ENCODE peak calls at places on chromosomes 2 and 18, in eight cellular contexts. One of them, this sample, is unnamed.

GRCh38 chr2:55133467-55134315 is 83.4 kb upstream of the RTN4 start:
- DNase-seq in endodermal cell: peak
- DNase-seq in epithelial cell of esophagus: peak
- DNase-seq in heart right ventricle: peak
- DNase-seq in right lobe of liver: peak
- DNase-seq in upper lobe of right lung: no peak
- DNase-seq in GM13976: peak
- DNase-seq in GM06990: peak
- DNase-seq in this sample: no peak

GRCh38 chr2:105215586-105216192 is 25.9 kb upstream of the GPR45 start:
- DNase-seq in upper lobe of right lung: no peak
- DNase-seq in GM06990: no peak
- DNase-seq in endodermal cell: peak
- DNase-seq in heart right ventricle: no peak
- DNase-seq in GM13976: no peak
- DNase-seq in epithelial cell of esophagus: no peak
- DNase-seq in right lobe of liver: no peak
- DNase-seq in this sample: no peak

GRCh38 chr2:224405412-224405811 is 3.5 kb upstream of the FAM124B start:
- DNase-seq in GM06990: no peak
- DNase-seq in epithelial cell of esophagus: no peak
- DNase-seq in right lobe of liver: no peak
- DNase-seq in upper lobe of right lung: no peak
- DNase-seq in heart right ventricle: no peak
- DNase-seq in endodermal cell: no peak
- DNase-seq in GM13976: no peak
- DNase-seq in this sample: no peak

GRCh38 chr2:112818094-112818902 is 18.3 kb downstream of the IL1B start:
- DNase-seq in upper lobe of right lung: no peak
- DNase-seq in heart right ventricle: peak
- DNase-seq in GM06990: no peak
- DNase-seq in epithelial cell of esophagus: no peak
- DNase-seq in endodermal cell: peak
- DNase-seq in GM13976: no peak
- DNase-seq in right lobe of liver: peak
- DNase-seq in this sample: no peak

GRCh38 chr18:10953672-10954071 is 195.7 kb downstream of the PIEZO2 start:
- DNase-seq in right lobe of liver: no peak
- DNase-seq in upper lobe of right lung: no peak
- DNase-seq in epithelial cell of esophagus: no peak
- DNase-seq in GM06990: peak
- DNase-seq in heart right ventricle: no peak
- DNase-seq in endodermal cell: no peak
- DNase-seq in GM13976: no peak
- DNase-seq in this sample: no peak

GRCh38 chr2:241701405-241702154 is at the start of gene ING5:
- DNase-seq in upper lobe of right lung: peak
- DNase-seq in GM06990: peak
- DNase-seq in endodermal cell: peak
- DNase-seq in epithelial cell of esophagus: peak
- DNase-seq in GM13976: peak
- DNase-seq in right lobe of liver: peak
- DNase-seq in heart right ventricle: peak
- DNase-seq in this sample: peak

GRCh38 chr18:8341481-8342230 is 267.6 kb upstream of the RAB12 start:
- DNase-seq in upper lobe of right lung: no peak
- DNase-seq in epithelial cell of esophagus: no peak
- DNase-seq in heart right ventricle: no peak
- DNase-seq in GM13976: no peak
- DNase-seq in GM06990: no peak
- DNase-seq in endodermal cell: no peak
- DNase-seq in right lobe of liver: peak
- DNase-seq in this sample: peak

GRCh38 chr2:190328748-190329147 is 9.1 kb upstream of the HIBCH start:
- DNase-seq in epithelial cell of esophagus: peak
- DNase-seq in GM06990: no peak
- DNase-seq in GM13976: no peak
- DNase-seq in heart right ventricle: no peak
- DNase-seq in right lobe of liver: no peak
- DNase-seq in endodermal cell: no peak
- DNase-seq in upper lobe of right lung: no peak
- DNase-seq in this sample: no peak

GRCh38 chr2:28320371-28320770 is 72.3 kb upstream of the FOSL2 start:
- DNase-seq in upper lobe of right lung: no peak
- DNase-seq in GM06990: no peak
- DNase-seq in heart right ventricle: no peak
- DNase-seq in right lobe of liver: no peak
- DNase-seq in epithelial cell of esophagus: no peak
- DNase-seq in endodermal cell: peak
- DNase-seq in GM13976: no peak
- DNase-seq in this sample: no peak

GRCh38 chr2:148914463-148914862 is 39.4 kb downstream of the KIF5C start:
- DNase-seq in upper lobe of right lung: no peak
- DNase-seq in endodermal cell: no peak
- DNase-seq in GM06990: no peak
- DNase-seq in GM13976: no peak
- DNase-seq in heart right ventricle: no peak
- DNase-seq in epithelial cell of esophagus: no peak
- DNase-seq in right lobe of liver: no peak
- DNase-seq in this sample: no peak

GRCh38 chr2:70527447-70528080 is 26.1 kb downstream of the TGFA start:
- DNase-seq in right lobe of liver: no peak
- DNase-seq in GM06990: no peak
- DNase-seq in GM13976: no peak
- DNase-seq in epithelial cell of esophagus: no peak
- DNase-seq in heart right ventricle: no peak
- DNase-seq in upper lobe of right lung: no peak
- DNase-seq in endodermal cell: no peak
- DNase-seq in this sample: no peak

GRCh38 chr2:146412625-146413024 is 1432.2 kb upstream of the ACVR2A start:
- DNase-seq in epithelial cell of esophagus: no peak
- DNase-seq in endodermal cell: peak
- DNase-seq in right lobe of liver: no peak
- DNase-seq in upper lobe of right lung: no peak
- DNase-seq in GM13976: no peak
- DNase-seq in GM06990: no peak
- DNase-seq in heart right ventricle: no peak
- DNase-seq in this sample: no peak

GRCh38 chr18:45006934-45007333 is 326.2 kb downstream of the SETBP1 start:
- DNase-seq in GM13976: no peak
- DNase-seq in heart right ventricle: no peak
- DNase-seq in right lobe of liver: no peak
- DNase-seq in upper lobe of right lung: no peak
- DNase-seq in epithelial cell of esophagus: no peak
- DNase-seq in GM06990: no peak
- DNase-seq in endodermal cell: no peak
- DNase-seq in this sample: no peak

GRCh38 chr2:100056478-100056877 is 85.9 kb downstream of the AFF3 start:
- DNase-seq in endodermal cell: no peak
- DNase-seq in heart right ventricle: no peak
- DNase-seq in epithelial cell of esophagus: no peak
- DNase-seq in GM06990: no peak
- DNase-seq in GM13976: no peak
- DNase-seq in right lobe of liver: no peak
- DNase-seq in upper lobe of right lung: no peak
- DNase-seq in this sample: no peak

GRCh38 chr2:137547842-137548241 is 416.4 kb upstream of the HNMT start:
- DNase-seq in epithelial cell of esophagus: no peak
- DNase-seq in GM13976: no peak
- DNase-seq in GM06990: no peak
- DNase-seq in upper lobe of right lung: no peak
- DNase-seq in endodermal cell: no peak
- DNase-seq in right lobe of liver: no peak
- DNase-seq in heart right ventricle: no peak
- DNase-seq in this sample: no peak

GRCh38 chr2:159065313-159065712 is 96.9 kb downstream of the TANC1 start:
- DNase-seq in endodermal cell: no peak
- DNase-seq in heart right ventricle: no peak
- DNase-seq in upper lobe of right lung: no peak
- DNase-seq in GM06990: no peak
- DNase-seq in epithelial cell of esophagus: no peak
- DNase-seq in GM13976: no peak
- DNase-seq in right lobe of liver: no peak
- DNase-seq in this sample: no peak

GRCh38 chr2:53545159-53546055 is 222.2 kb upstream of the CHAC2 start:
- DNase-seq in heart right ventricle: no peak
- DNase-seq in GM06990: no peak
- DNase-seq in endodermal cell: no peak
- DNase-seq in GM13976: no peak
- DNase-seq in epithelial cell of esophagus: peak
- DNase-seq in upper lobe of right lung: no peak
- DNase-seq in right lobe of liver: no peak
- DNase-seq in this sample: no peak

GRCh38 chr2:236855176-236855865 is 230.4 kb upstream of the COPS8 start:
- DNase-seq in right lobe of liver: no peak
- DNase-seq in upper lobe of right lung: no peak
- DNase-seq in GM13976: no peak
- DNase-seq in GM06990: no peak
- DNase-seq in endodermal cell: peak
- DNase-seq in epithelial cell of esophagus: no peak
- DNase-seq in heart right ventricle: no peak
- DNase-seq in this sample: no peak

GRCh38 chr2:241218131-241219029 is 29.9 kb downstream of the ANO7 start:
- DNase-seq in right lobe of liver: peak
- DNase-seq in GM06990: peak
- DNase-seq in heart right ventricle: peak
- DNase-seq in epithelial cell of esophagus: peak
- DNase-seq in GM13976: peak
- DNase-seq in upper lobe of right lung: peak
- DNase-seq in endodermal cell: peak
- DNase-seq in this sample: peak

GRCh38 chr2:129726271-129726670 is 253.2 kb upstream of the RAB6C start:
- DNase-seq in GM06990: no peak
- DNase-seq in GM13976: no peak
- DNase-seq in upper lobe of right lung: no peak
- DNase-seq in heart right ventricle: no peak
- DNase-seq in epithelial cell of esophagus: no peak
- DNase-seq in endodermal cell: peak
- DNase-seq in right lobe of liver: no peak
- DNase-seq in this sample: no peak

GRCh38 chr2:42141687-42142475 is 27.3 kb upstream of the EML4 start:
- DNase-seq in epithelial cell of esophagus: peak
- DNase-seq in GM06990: no peak
- DNase-seq in GM13976: no peak
- DNase-seq in heart right ventricle: peak
- DNase-seq in right lobe of liver: peak
- DNase-seq in upper lobe of right lung: peak
- DNase-seq in endodermal cell: peak
- DNase-seq in this sample: peak

GRCh38 chr2:44137872-44138551 is 30.7 kb upstream of the PPM1B start:
- DNase-seq in endodermal cell: peak
- DNase-seq in GM06990: no peak
- DNase-seq in right lobe of liver: no peak
- DNase-seq in GM13976: no peak
- DNase-seq in epithelial cell of esophagus: no peak
- DNase-seq in heart right ventricle: no peak
- DNase-seq in upper lobe of right lung: no peak
- DNase-seq in this sample: no peak

GRCh38 chr18:525066-525797 is 24.7 kb upstream of the COLEC12 start:
- DNase-seq in endodermal cell: peak
- DNase-seq in epithelial cell of esophagus: no peak
- DNase-seq in right lobe of liver: no peak
- DNase-seq in GM13976: no peak
- DNase-seq in GM06990: no peak
- DNase-seq in heart right ventricle: no peak
- DNase-seq in upper lobe of right lung: no peak
- DNase-seq in this sample: no peak

GRCh38 chr2:158745067-158745865 is 49.9 kb upstream of the DAPL1 start:
- DNase-seq in GM13976: peak
- DNase-seq in upper lobe of right lung: no peak
- DNase-seq in epithelial cell of esophagus: peak
- DNase-seq in heart right ventricle: peak
- DNase-seq in GM06990: no peak
- DNase-seq in endodermal cell: peak
- DNase-seq in right lobe of liver: peak
- DNase-seq in this sample: peak

GRCh38 chr18:52615943-52616342 is 275.9 kb downstream of the DCC start:
- DNase-seq in endodermal cell: no peak
- DNase-seq in upper lobe of right lung: no peak
- DNase-seq in heart right ventricle: no peak
- DNase-seq in GM13976: peak
- DNase-seq in GM06990: no peak
- DNase-seq in epithelial cell of esophagus: no peak
- DNase-seq in right lobe of liver: no peak
- DNase-seq in this sample: no peak

GRCh38 chr2:227390468-227391256 is 2.9 kb upstream of the SCYGR1 start:
- DNase-seq in endodermal cell: peak
- DNase-seq in upper lobe of right lung: no peak
- DNase-seq in epithelial cell of esophagus: no peak
- DNase-seq in heart right ventricle: no peak
- DNase-seq in GM13976: no peak
- DNase-seq in right lobe of liver: no peak
- DNase-seq in GM06990: no peak
- DNase-seq in this sample: no peak

GRCh38 chr18:8548186-8548585 is 61.1 kb upstream of the RAB12 start:
- DNase-seq in endodermal cell: no peak
- DNase-seq in GM06990: no peak
- DNase-seq in heart right ventricle: no peak
- DNase-seq in upper lobe of right lung: no peak
- DNase-seq in epithelial cell of esophagus: peak
- DNase-seq in GM13976: no peak
- DNase-seq in right lobe of liver: no peak
- DNase-seq in this sample: no peak

GRCh38 chr2:176079851-176080539 is 3.8 kb downstream of the EVX2 start:
- DNase-seq in GM13976: peak
- DNase-seq in epithelial cell of esophagus: no peak
- DNase-seq in upper lobe of right lung: peak
- DNase-seq in GM06990: peak
- DNase-seq in heart right ventricle: no peak
- DNase-seq in right lobe of liver: peak
- DNase-seq in endodermal cell: peak
- DNase-seq in this sample: peak
- TF ChIP-seq CTCF in GM13976: peak
- TF ChIP-seq CTCF in epithelial cell of esophagus: peak
- TF ChIP-seq CTCF in upper lobe of right lung: peak
- TF ChIP-seq CTCF in GM06990: peak
- TF ChIP-seq CTCF in heart right ventricle: peak
- TF ChIP-seq CTCF in right lobe of liver: peak
- TF ChIP-seq CTCF in endodermal cell: peak
- TF ChIP-seq CTCF in this sample: peak

GRCh38 chr2:121099329-121100318 is 185.4 kb downstream of the TFCP2L1 start:
- DNase-seq in heart right ventricle: peak
- DNase-seq in upper lobe of right lung: peak
- DNase-seq in right lobe of liver: no peak
- DNase-seq in epithelial cell of esophagus: peak
- DNase-seq in endodermal cell: peak
- DNase-seq in GM06990: no peak
- DNase-seq in GM13976: no peak
- DNase-seq in this sample: no peak
- TF ChIP-seq CTCF in heart right ventricle: peak
- TF ChIP-seq CTCF in upper lobe of right lung: peak
- TF ChIP-seq CTCF in right lobe of liver: peak
- TF ChIP-seq CTCF in epithelial cell of esophagus: peak
- TF ChIP-seq CTCF in endodermal cell: peak
- TF ChIP-seq CTCF in GM06990: peak
- TF ChIP-seq CTCF in GM13976: no peak
- TF ChIP-seq CTCF in this sample: no peak

GRCh38 chr2:230849633-230850357 is 14.9 kb upstream of the ITM2C start:
- DNase-seq in epithelial cell of esophagus: peak
- DNase-seq in endodermal cell: peak
- DNase-seq in GM06990: peak
- DNase-seq in right lobe of liver: no peak
- DNase-seq in upper lobe of right lung: peak
- DNase-seq in heart right ventricle: no peak
- DNase-seq in GM13976: peak
- DNase-seq in this sample: no peak
- TF ChIP-seq CTCF in epithelial cell of esophagus: peak
- TF ChIP-seq CTCF in endodermal cell: peak
- TF ChIP-seq CTCF in GM06990: peak
- TF ChIP-seq CTCF in right lobe of liver: peak
- TF ChIP-seq CTCF in upper lobe of right lung: peak
- TF ChIP-seq CTCF in heart right ventricle: peak
- TF ChIP-seq CTCF in GM13976: peak
- TF ChIP-seq CTCF in this sample: peak

GRCh38 chr2:215537621-215538020 is 101.8 kb upstream of the FN1 start:
- DNase-seq in right lobe of liver: no peak
- DNase-seq in epithelial cell of esophagus: no peak
- DNase-seq in GM06990: no peak
- DNase-seq in heart right ventricle: peak
- DNase-seq in GM13976: no peak
- DNase-seq in upper lobe of right lung: no peak
- DNase-seq in endodermal cell: no peak
- DNase-seq in this sample: no peak
- TF ChIP-seq CTCF in right lobe of liver: no peak
- TF ChIP-seq CTCF in epithelial cell of esophagus: no peak
- TF ChIP-seq CTCF in GM06990: no peak
- TF ChIP-seq CTCF in heart right ventricle: no peak
- TF ChIP-seq CTCF in GM13976: no peak
- TF ChIP-seq CTCF in upper lobe of right lung: no peak
- TF ChIP-seq CTCF in endodermal cell: no peak
- TF ChIP-seq CTCF in this sample: no peak